ENCODE peak calls at places on chromosomes 3 and 15, in four cellular contexts. One of them, this sample, is unnamed.

GRCh38 chr3:94896994-94897393 is 834.1 kb downstream of the NSUN3 start:
- DNase-seq in GM12891: no peak
- DNase-seq in GM10248: no peak
- DNase-seq in stimulated activated CD4-positive, alpha-beta T cell treated with anti-CD3 and anti-CD28 coated beads, Interleukin-15, amount 100 ng/mL, for 1 hour: no peak
- DNase-seq in this sample: no peak

GRCh38 chr3:12287727-12288465 is 974 bp upstream of the PPARG start:
- DNase-seq in stimulated activated CD4-positive, alpha-beta T cell treated with anti-CD3 and anti-CD28 coated beads, Interleukin-15, amount 100 ng/mL, for 1 hour: no peak
- DNase-seq in GM10248: peak; percentile 29
- DNase-seq in GM12891: peak; percentile 9
- DNase-seq in this sample: no peak

GRCh38 chr3:151895881-151896661 is 22.6 kb downstream of the SUCNR1 start:
- DNase-seq in stimulated activated CD4-positive, alpha-beta T cell treated with anti-CD3 and anti-CD28 coated beads, Interleukin-15, amount 100 ng/mL, for 1 hour: no peak
- DNase-seq in GM12891: no peak
- DNase-seq in GM10248: no peak
- DNase-seq in this sample: no peak

GRCh38 chr15:58228708-58229107 is 90.5 kb downstream of the AQP9 start:
- DNase-seq in GM12891: no peak
- DNase-seq in GM10248: no peak
- DNase-seq in stimulated activated CD4-positive, alpha-beta T cell treated with anti-CD3 and anti-CD28 coated beads, Interleukin-15, amount 100 ng/mL, for 1 hour: no peak
- DNase-seq in this sample: no peak

GRCh38 chr3:99509224-99509623 is 129.2 kb upstream of the COL8A1 start:
- DNase-seq in GM12891: no peak
- DNase-seq in stimulated activated CD4-positive, alpha-beta T cell treated with anti-CD3 and anti-CD28 coated beads, Interleukin-15, amount 100 ng/mL, for 1 hour: no peak
- DNase-seq in GM10248: no peak
- DNase-seq in this sample: no peak

GRCh38 chr3:31253782-31254181 is 278.9 kb upstream of the STT3B start:
- DNase-seq in GM12891: no peak
- DNase-seq in stimulated activated CD4-positive, alpha-beta T cell treated with anti-CD3 and anti-CD28 coated beads, Interleukin-15, amount 100 ng/mL, for 1 hour: no peak
- DNase-seq in GM10248: no peak
- DNase-seq in this sample: no peak

GRCh38 chr3:114623420-114624046 is 329.7 kb downstream of the TIGIT start:
- DNase-seq in GM10248: no peak
- DNase-seq in stimulated activated CD4-positive, alpha-beta T cell treated with anti-CD3 and anti-CD28 coated beads, Interleukin-15, amount 100 ng/mL, for 1 hour: no peak
- DNase-seq in GM12891: no peak
- DNase-seq in this sample: no peak

GRCh38 chr3:71805199-71805598 is 20.3 kb upstream of the PROK2 start:
- DNase-seq in GM12891: no peak
- DNase-seq in GM10248: no peak
- DNase-seq in stimulated activated CD4-positive, alpha-beta T cell treated with anti-CD3 and anti-CD28 coated beads, Interleukin-15, amount 100 ng/mL, for 1 hour: no peak
- DNase-seq in this sample: no peak

GRCh38 chr3:49636883-49637609 is 37.1 kb upstream of the APEH start:
- DNase-seq in GM10248: no peak
- DNase-seq in GM12891: no peak
- DNase-seq in stimulated activated CD4-positive, alpha-beta T cell treated with anti-CD3 and anti-CD28 coated beads, Interleukin-15, amount 100 ng/mL, for 1 hour: no peak
- DNase-seq in this sample: no peak

GRCh38 chr3:64272271-64272670 is 47.0 kb upstream of the PRICKLE2 start:
- DNase-seq in stimulated activated CD4-positive, alpha-beta T cell treated with anti-CD3 and anti-CD28 coated beads, Interleukin-15, amount 100 ng/mL, for 1 hour: no peak
- DNase-seq in GM12891: no peak
- DNase-seq in GM10248: no peak
- DNase-seq in this sample: no peak

GRCh38 chr3:122299872-122300460 is 25.1 kb upstream of the CSTA start:
- DNase-seq in GM10248: no peak
- DNase-seq in GM12891: no peak
- DNase-seq in stimulated activated CD4-positive, alpha-beta T cell treated with anti-CD3 and anti-CD28 coated beads, Interleukin-15, amount 100 ng/mL, for 1 hour: no peak
- DNase-seq in this sample: peak; percentile 5

GRCh38 chr3:40207796-40208195 is 101.7 kb upstream of the EIF1B start:
- DNase-seq in GM12891: no peak
- DNase-seq in stimulated activated CD4-positive, alpha-beta T cell treated with anti-CD3 and anti-CD28 coated beads, Interleukin-15, amount 100 ng/mL, for 1 hour: no peak
- DNase-seq in GM10248: no peak
- DNase-seq in this sample: no peak

GRCh38 chr3:153285194-153285641 is 123.2 kb downstream of the RAP2B start:
- DNase-seq in GM10248: no peak
- DNase-seq in GM12891: no peak
- DNase-seq in stimulated activated CD4-positive, alpha-beta T cell treated with anti-CD3 and anti-CD28 coated beads, Interleukin-15, amount 100 ng/mL, for 1 hour: no peak
- DNase-seq in this sample: no peak

GRCh38 chr3:153284282-153284938 is 122.4 kb downstream of the RAP2B start:
- DNase-seq in stimulated activated CD4-positive, alpha-beta T cell treated with anti-CD3 and anti-CD28 coated beads, Interleukin-15, amount 100 ng/mL, for 1 hour: no peak
- DNase-seq in GM10248: peak; percentile 18
- DNase-seq in GM12891: no peak
- DNase-seq in this sample: no peak

GRCh38 chr15:52290800-52291199 is 4.8 kb downstream of the MYO5C start:
- DNase-seq in GM12891: no peak
- DNase-seq in stimulated activated CD4-positive, alpha-beta T cell treated with anti-CD3 and anti-CD28 coated beads, Interleukin-15, amount 100 ng/mL, for 1 hour: no peak
- DNase-seq in GM10248: no peak
- DNase-seq in this sample: no peak

GRCh38 chr15:37122703-37123102 is 22.4 kb upstream of the MEIS2 start:
- DNase-seq in GM12891: no peak
- DNase-seq in stimulated activated CD4-positive, alpha-beta T cell treated with anti-CD3 and anti-CD28 coated beads, Interleukin-15, amount 100 ng/mL, for 1 hour: no peak
- DNase-seq in GM10248: no peak
- DNase-seq in this sample: no peak

GRCh38 chr15:85407421-85408269 is 27.2 kb downstream of the AKAP13 start:
- DNase-seq in stimulated activated CD4-positive, alpha-beta T cell treated with anti-CD3 and anti-CD28 coated beads, Interleukin-15, amount 100 ng/mL, for 1 hour: no peak
- DNase-seq in GM10248: no peak
- DNase-seq in GM12891: no peak
- DNase-seq in this sample: no peak

GRCh38 chr3:99755831-99756230 is 61.8 kb upstream of the CMSS1 start:
- DNase-seq in GM10248: no peak
- DNase-seq in GM12891: no peak
- DNase-seq in stimulated activated CD4-positive, alpha-beta T cell treated with anti-CD3 and anti-CD28 coated beads, Interleukin-15, amount 100 ng/mL, for 1 hour: no peak
- DNase-seq in this sample: no peak

GRCh38 chr3:172446198-172446597 is 2.1 kb downstream of the GHSR start:
- DNase-seq in stimulated activated CD4-positive, alpha-beta T cell treated with anti-CD3 and anti-CD28 coated beads, Interleukin-15, amount 100 ng/mL, for 1 hour: no peak
- DNase-seq in GM12891: no peak
- DNase-seq in GM10248: no peak
- DNase-seq in this sample: no peak

GRCh38 chr3:136350557-136350956 is 100.4 kb downstream of the PCCB start:
- DNase-seq in stimulated activated CD4-positive, alpha-beta T cell treated with anti-CD3 and anti-CD28 coated beads, Interleukin-15, amount 100 ng/mL, for 1 hour: no peak
- DNase-seq in GM10248: no peak
- DNase-seq in GM12891: no peak
- DNase-seq in this sample: no peak

GRCh38 chr15:74839526-74840395 is 3.2 kb downstream of the ULK3 start:
- DNase-seq in GM12891: no peak
- DNase-seq in stimulated activated CD4-positive, alpha-beta T cell treated with anti-CD3 and anti-CD28 coated beads, Interleukin-15, amount 100 ng/mL, for 1 hour: no peak
- DNase-seq in GM10248: no peak
- DNase-seq in this sample: no peak

GRCh38 chr15:71185706-71186105 is 70.4 kb downstream of the THSD4 start:
- DNase-seq in GM10248: no peak
- DNase-seq in stimulated activated CD4-positive, alpha-beta T cell treated with anti-CD3 and anti-CD28 coated beads, Interleukin-15, amount 100 ng/mL, for 1 hour: no peak
- DNase-seq in GM12891: no peak
- DNase-seq in this sample: no peak

GRCh38 chr15:31326729-31327673 is at the start of gene KLF13:
- DNase-seq in stimulated activated CD4-positive, alpha-beta T cell treated with anti-CD3 and anti-CD28 coated beads, Interleukin-15, amount 100 ng/mL, for 1 hour: no peak
- DNase-seq in GM10248: no peak
- DNase-seq in GM12891: no peak
- DNase-seq in this sample: no peak

GRCh38 chr3:118468801-118469200 is 565.8 kb downstream of the IGSF11 start:
- DNase-seq in GM12891: no peak
- DNase-seq in stimulated activated CD4-positive, alpha-beta T cell treated with anti-CD3 and anti-CD28 coated beads, Interleukin-15, amount 100 ng/mL, for 1 hour: no peak
- DNase-seq in GM10248: no peak
- DNase-seq in this sample: no peak

GRCh38 chr15:68801572-68802148 is 19.0 kb downstream of the ANP32A start:
- DNase-seq in stimulated activated CD4-positive, alpha-beta T cell treated with anti-CD3 and anti-CD28 coated beads, Interleukin-15, amount 100 ng/mL, for 1 hour: no peak
- DNase-seq in GM10248: no peak
- DNase-seq in GM12891: no peak
- DNase-seq in this sample: no peak

GRCh38 chr3:109819786-109820185 is 482.4 kb upstream of the DPPA4 start:
- DNase-seq in GM12891: no peak
- DNase-seq in stimulated activated CD4-positive, alpha-beta T cell treated with anti-CD3 and anti-CD28 coated beads, Interleukin-15, amount 100 ng/mL, for 1 hour: no peak
- DNase-seq in GM10248: no peak
- DNase-seq in this sample: no peak

GRCh38 chr3:11589706-11590105 is 54.0 kb downstream of the VGLL4 start:
- DNase-seq in GM12891: no peak
- DNase-seq in GM10248: no peak
- DNase-seq in stimulated activated CD4-positive, alpha-beta T cell treated with anti-CD3 and anti-CD28 coated beads, Interleukin-15, amount 100 ng/mL, for 1 hour: no peak
- DNase-seq in this sample: no peak

GRCh38 chr15:45549831-45550230 is 27.3 kb upstream of the SLC30A4 start:
- DNase-seq in stimulated activated CD4-positive, alpha-beta T cell treated with anti-CD3 and anti-CD28 coated beads, Interleukin-15, amount 100 ng/mL, for 1 hour: no peak
- DNase-seq in GM10248: no peak
- DNase-seq in GM12891: no peak
- DNase-seq in this sample: no peak

GRCh38 chr15:48806151-48806550 is 4.7 kb downstream of the CEP152 start:
- DNase-seq in stimulated activated CD4-positive, alpha-beta T cell treated with anti-CD3 and anti-CD28 coated beads, Interleukin-15, amount 100 ng/mL, for 1 hour: no peak
- DNase-seq in GM10248: no peak
- DNase-seq in GM12891: no peak
- DNase-seq in this sample: no peak

This sample was measured in Panc1.